ENCODE peak calls at places on chromosome X, in four cellular contexts. E, U, T and F are unnamed samples.
A peak's percentile ranks its signal among the peaks of the same experiment; 100 is the strongest.

GRCh38 chrX:120251471-120252011 is 929 bp downstream of the ZBTB33 start:
- DNase-seq in T (no peak), U (no peak), E (peak; percentile 11), F (no peak)

GRCh38 chrX:40471965-40472648 is 108.7 kb upstream of the ATP6AP2 start:
- DNase-seq in T (peak; percentile 12), U (no peak), E (no peak), F (no peak)

GRCh38 chrX:39652336-39652735 is 445.4 kb downstream of the BCOR start:
- DNase-seq in T (no peak), E (no peak), U (no peak), F (no peak)

GRCh38 chrX:77431227-77431626 is 16.0 kb upstream of the FGF16 start:
- DNase-seq in E (peak; percentile 26), T (no peak), U (no peak), F (no peak)

GRCh38 chrX:139691493-139691842 is 16.5 kb downstream of the MCF2 start:
- DNase-seq in T (no peak), U (no peak), E (no peak), F (peak; percentile 14)

GRCh38 chrX:10028283-10029104 is 61.3 kb downstream of the CLDN34 start:
- DNase-seq in E (no peak), T (no peak), U (no peak), F (no peak)

GRCh38 chrX:70026112-70026850 is 23.5 kb downstream of the AWAT2 start:
- DNase-seq in T (no peak), E (no peak), U (no peak), F (no peak)

GRCh38 chrX:21865436-21865835 is 9.6 kb downstream of the YY2 start:
- DNase-seq in E (no peak), T (no peak), U (no peak), F (no peak)

GRCh38 chrX:40148439-40149285 is 50.9 kb upstream of the BCOR start:
- DNase-seq in U (no peak), E (no peak), T (no peak), F (no peak)

GRCh38 chrX:107154787-107155620 is 36.4 kb upstream of the RBM41 start:
- DNase-seq in U (no peak), E (no peak), T (no peak), F (no peak)

GRCh38 chrX:19888419-19888879 is 1.0 kb upstream of the SH3KBP1 start:
- DNase-seq in U (no peak), T (no peak), E (no peak), F (no peak)

GRCh38 chrX:134794692-134795091 is 136.4 kb upstream of the PLAC1 start:
- DNase-seq in T (no peak), E (no peak), U (no peak), F (no peak)

GRCh38 chrX:40300286-40300890 is 202.6 kb upstream of the BCOR start:
- DNase-seq in T (no peak), U (no peak), E (no peak), F (no peak)

GRCh38 chrX:16567681-16568080 is 82.3 kb upstream of the S100G start:
- DNase-seq in U (no peak), T (no peak), E (no peak), F (no peak)

GRCh38 chrX:126238220-126238619 is 72.1 kb upstream of the DCAF12L2 start:
- DNase-seq in T (no peak), E (no peak), U (no peak), F (no peak)

GRCh38 chrX:2627272-2627867 is 63.7 kb upstream of the CD99 start:
- DNase-seq in U (peak; percentile 18), T (no peak), E (no peak), F (no peak)

GRCh38 chrX:11309220-11309619 is 16.0 kb downstream of the AMELX start:
- DNase-seq in E (no peak), T (no peak), U (no peak), F (no peak)

GRCh38 chrX:155745792-155746191 is 133.0 kb upstream of the TMLHE start:
- DNase-seq in T (peak; percentile 58), U (no peak), E (no peak), F (no peak)

GRCh38 chrX:17377047-17377692 is 2.2 kb downstream of the NHS start:
- DNase-seq in U (peak; percentile 33), E (peak; percentile 21), T (peak; percentile 80), F (peak; percentile 17)

GRCh38 chrX:24506082-24506481 is 41.0 kb downstream of the PDK3 start:
- DNase-seq in E (no peak), T (no peak), U (no peak), F (no peak)

GRCh38 chrX:9343971-9344370 is 120.9 kb upstream of the TBL1X start:
- DNase-seq in U (no peak), T (no peak), E (no peak), F (no peak)

GRCh38 chrX:153649178-153649914 is 2.3 kb downstream of the DUSP9 start:
- DNase-seq in T (no peak), E (no peak), U (no peak), F (no peak)

GRCh38 chrX:153633048-153633447 is 14.0 kb upstream of the DUSP9 start:
- DNase-seq in U (no peak), T (no peak), E (no peak), F (no peak)

GRCh38 chrX:65706041-65706828 is 38.8 kb downstream of the MSN start:
- DNase-seq in T (no peak), E (peak; percentile 54), U (no peak), F (peak; percentile 33)

GRCh38 chrX:148422531-148422930 is 77.9 kb upstream of the AFF2 start:
- DNase-seq in U (no peak), E (no peak), T (no peak), F (no peak)